ENCODE peak calls at places on chromosome 15, in seven cellular contexts. H, S, P, D, E, X and A are unnamed samples.

GRCh38 chr15:57485869-57486268 is 105.8 kb upstream of the MYZAP start:
- DNase-seq in H (no peak), S (no peak), P (peak), D (no peak), E (no peak), X (peak), A (no peak)

GRCh38 chr15:90868261-90868689 is at the start of gene FURIN:
- DNase-seq in H (no peak), S (no peak), P (no peak), D (no peak), E (no peak), X (no peak), A (no peak)

GRCh38 chr15:100836501-100836900 is 43.1 kb upstream of the ALDH1A3 start:
- DNase-seq in H (no peak), S (no peak), P (no peak), D (no peak), E (no peak), X (no peak), A (no peak)

GRCh38 chr15:47897525-47897924 is 180.2 kb downstream of the SEMA6D start:
- DNase-seq in H (no peak), S (no peak), P (no peak), D (no peak), E (no peak), X (no peak), A (no peak)

GRCh38 chr15:40313531-40314398 is 6.0 kb upstream of the PLCB2 start:
- DNase-seq in H (no peak), S (peak), P (no peak), D (no peak), E (no peak), X (peak), A (peak)

GRCh38 chr15:60720084-60720483 is 241.1 kb upstream of the ICE2 start:
- DNase-seq in H (no peak), S (no peak), P (no peak), D (no peak), E (no peak), X (no peak), A (no peak)

GRCh38 chr15:61151791-61152190 is 77.3 kb downstream of the RORA start:
- DNase-seq in H (no peak), S (no peak), P (no peak), D (peak), E (no peak), X (no peak), A (no peak)

GRCh38 chr15:90054618-90055097 is 47.6 kb downstream of the IDH2 start:
- DNase-seq in H (no peak), S (no peak), P (no peak), D (no peak), E (no peak), X (no peak), A (no peak)

GRCh38 chr15:31470756-31471155 is 144.1 kb downstream of the KLF13 start:
- DNase-seq in H (no peak), S (no peak), P (no peak), D (no peak), E (no peak), X (no peak), A (no peak)

GRCh38 chr15:29081781-29082180 is 187.8 kb downstream of the NSMCE3 start:
- DNase-seq in H (no peak), S (no peak), P (no peak), D (no peak), E (no peak), X (no peak), A (no peak)

GRCh38 chr15:65368300-65368617 is 9.5 kb downstream of the IGDCC3 start:
- DNase-seq in H (no peak), S (no peak), P (no peak), D (peak), E (no peak), X (no peak), A (peak)